ENCODE peak calls at places on chromosomes 13 and 19, in nine cellular contexts. D is GM23248; F is foreskin fibroblast; H is hypothalamus; X is fibroblast of mammary gland; G is stimulated activated CD4-positive, alpha-beta T cell treated with anti-CD3 and anti-CD28 coated beads, Interleukin-1b, Interleukin-23, amount 100 ng/mL, for 1 hour; J is head of caudate nucleus; P is hepatic stellate cell; W is NAMALWA. M is an unnamed sample.

GRCh38 chr13:32821149-32821688 is 195.0 kb upstream of the KL start:
- DNase-seq in D (no peak), F (no peak), H (no peak), X (no peak), G (no peak), J (no peak), P (no peak), W (no peak), M (no peak)

GRCh38 chr19:10408511-10409291 is 5.4 kb upstream of the CDC37 start:
- DNase-seq in D (peak), F (no peak), H (no peak), X (no peak), G (no peak), J (peak), P (no peak), W (peak), M (no peak)

GRCh38 chr13:32984857-32985626 is 31.2 kb upstream of the KL start:
- DNase-seq in D (peak), F (no peak), H (no peak), X (peak), G (no peak), J (no peak), P (no peak), W (no peak), M (no peak)

GRCh38 chr19:6044056-6044805 is 66.1 kb downstream of the RFX2 start:
- DNase-seq in D (no peak), F (no peak), H (no peak), X (no peak), G (no peak), J (no peak), P (no peak), W (no peak), M (no peak)

GRCh38 chr13:113746143-113746525 is 12.9 kb upstream of the TMEM255B start:
- DNase-seq in D (no peak), F (peak), H (no peak), X (no peak), G (no peak), J (peak), P (no peak), W (peak), M (no peak)

GRCh38 chr19:48342841-48343540 is 17.6 kb downstream of the EMP3 start:
- DNase-seq in D (peak), F (peak), H (no peak), X (peak), G (no peak), J (no peak), P (peak), W (no peak), M (no peak)

GRCh38 chr19:12864143-12864542 is 17.1 kb downstream of the DNASE2 start:
- DNase-seq in D (no peak), F (no peak), H (no peak), X (no peak), G (no peak), J (no peak), P (no peak), W (no peak), M (no peak)

GRCh38 chr19:48443262-48443661 is 2.5 kb upstream of the GRWD1 start:
- DNase-seq in D (peak), F (peak), H (no peak), X (no peak), G (no peak), J (no peak), P (no peak), W (no peak), M (no peak)

GRCh38 chr13:89883893-89884448 is 1463.5 kb upstream of the MIR17HG start:
- DNase-seq in D (no peak), F (no peak), H (no peak), X (no peak), G (no peak), J (no peak), P (no peak), W (no peak), M (no peak)

GRCh38 chr13:50129923-50130685 is 114.9 kb downstream of the KCNRG start:
- DNase-seq in D (peak), F (peak), H (no peak), X (peak), G (no peak), J (no peak), P (peak), W (no peak), M (no peak)

GRCh38 chr19:46471116-46471733 is at the start of gene PNMA8A:
- DNase-seq in D (peak), F (peak), H (peak), X (peak), G (no peak), J (peak), P (no peak), W (no peak), M (no peak)

GRCh38 chr19:49638360-49638759 is 1.6 kb downstream of the RRAS start:
- DNase-seq in D (peak), F (peak), H (no peak), X (peak), G (no peak), J (no peak), P (peak), W (no peak), M (no peak)

GRCh38 chr13:30806784-30807183 is 71.4 kb downstream of the ALOX5AP start:
- DNase-seq in D (peak), F (peak), H (no peak), X (peak), G (no peak), J (no peak), P (peak), W (no peak), M (no peak)

GRCh38 chr13:21171420-21171819 is 4.9 kb downstream of the SKA3 start:
- DNase-seq in D (no peak), F (no peak), H (no peak), X (no peak), G (no peak), J (no peak), P (no peak), W (no peak), M (no peak)

GRCh38 chr19:13796301-13797057 is 1.2 kb downstream of the ZSWIM4 start:
- DNase-seq in D (peak), F (peak), H (no peak), X (peak), G (no peak), J (peak), P (peak), W (no peak), M (no peak)

GRCh38 chr19:40813182-40813581 is 14.2 kb downstream of the EGLN2 start:
- DNase-seq in D (no peak), F (no peak), H (no peak), X (no peak), G (no peak), J (no peak), P (no peak), W (no peak), M (peak)

GRCh38 chr13:110119943-110120905 is 186.7 kb downstream of the COL4A1 start:
- DNase-seq in D (peak), F (no peak), H (no peak), X (peak), G (no peak), J (no peak), P (no peak), W (no peak), M (no peak)

GRCh38 chr13:111665691-111666095 is 345.3 kb downstream of the TEX29 start:
- DNase-seq in D (no peak), F (no peak), H (no peak), X (no peak), G (no peak), J (no peak), P (no peak), W (no peak), M (no peak)

GRCh38 chr19:792361-792885 is 4.8 kb upstream of the PTBP1 start:
- DNase-seq in D (no peak), F (no peak), H (no peak), X (no peak), G (no peak), J (no peak), P (no peak), W (no peak), M (peak)

GRCh38 chr13:98563071-98563470 is 13.8 kb downstream of the STK24 start:
- DNase-seq in D (peak), F (no peak), H (no peak), X (no peak), G (no peak), J (no peak), P (no peak), W (peak), M (no peak)

GRCh38 chr19:58398545-58398944 is 3.1 kb downstream of the RNF225 start:
- DNase-seq in D (no peak), F (no peak), H (no peak), X (no peak), G (no peak), J (no peak), P (no peak), W (no peak), M (no peak)

GRCh38 chr19:3135961-3136683 is at the start of gene GNA15:
- DNase-seq in D (no peak), F (no peak), H (no peak), X (no peak), G (no peak), J (peak), P (no peak), W (no peak), M (no peak)

GRCh38 chr13:109088528-109088927 is 459.1 kb downstream of the MYO16 start:
- DNase-seq in D (no peak), F (no peak), H (no peak), X (no peak), G (no peak), J (no peak), P (no peak), W (no peak), M (no peak)

GRCh38 chr13:51764184-51765141 is 39.5 kb downstream of the DHRS12 start:
- DNase-seq in D (peak), F (peak), H (no peak), X (peak), G (no peak), J (peak), P (peak), W (no peak), M (no peak)

GRCh38 chr19:53365899-53366493 is 491 bp downstream of the ZNF525 start:
- DNase-seq in D (peak), F (no peak), H (no peak), X (no peak), G (no peak), J (no peak), P (no peak), W (no peak), M (no peak)

GRCh38 chr19:39148939-39149529 is 23.4 kb downstream of the PAK4 start:
- DNase-seq in D (no peak), F (no peak), H (no peak), X (no peak), G (no peak), J (no peak), P (no peak), W (no peak), M (no peak)

GRCh38 chr13:75986818-75987217 is 350.7 kb downstream of the LMO7 start:
- DNase-seq in D (no peak), F (no peak), H (no peak), X (no peak), G (no peak), J (no peak), P (no peak), W (peak), M (no peak)

GRCh38 chr19:34793562-34793961 is 20.5 kb upstream of the ZNF599 start:
- DNase-seq in D (peak), F (no peak), H (no peak), X (no peak), G (no peak), J (no peak), P (no peak), W (no peak), M (no peak)